ENCODE peak calls at places on chromosomes 1 and 21, in nine cellular contexts. C is right lobe of liver; E is activated CD4-positive, alpha-beta T cell treated with anti-CD3 and anti-CD28 coated beads for 48 hours; K is Calu3; M is dorsolateral prefrontal cortex; B is IMR-90; V is AG04450; U is hepatic stellate cell; P is HAP-1. W is an unnamed sample.

GRCh38 chr1:195981448-195982139 is 626.6 kb downstream of the KCNT2 start:
- DNase-seq in E (no peak), B (peak; percentile 45), V (peak; percentile 11), U (no peak), K (no peak), P (no peak), M (no peak), C (no peak), W (no peak)

GRCh38 chr1:115364044-115364775 is 26.2 kb upstream of the NGF start:
- DNase-seq in E (no peak), K (no peak), V (peak; percentile 48), M (no peak), U (peak; percentile 72), P (no peak), B (peak; percentile 85), C (no peak), W (no peak)

GRCh38 chr21:38984982-38985422 is 179.3 kb downstream of the ETS2 start:
- DNase-seq in V (no peak), P (no peak), B (peak; percentile 86), M (no peak), U (peak; percentile 76), K (no peak), E (no peak), C (no peak), W (no peak)

GRCh38 chr1:10615336-10615735 is 140.6 kb downstream of the PEX14 start:
- DNase-seq in E (no peak), C (no peak), K (no peak), P (no peak), B (no peak), V (no peak), M (no peak), U (no peak), W (no peak)

GRCh38 chr1:204065174-204065985 is 7.5 kb upstream of the SOX13 start:
- DNase-seq in M (peak; percentile 80), E (no peak), V (no peak), K (peak; percentile 56), B (peak; percentile 12), C (peak; percentile 11), P (peak; percentile 89), U (no peak), W (no peak)

GRCh38 chr1:180117764-180118116 is 36.9 kb upstream of the QSOX1 start:
- DNase-seq in V (no peak), M (no peak), B (peak; percentile 85), E (no peak), P (no peak), C (no peak), U (peak; percentile 76), K (no peak), W (peak; percentile 61)

GRCh38 chr1:233721003-233721595 is 107.2 kb downstream of the KCNK1 start:
- DNase-seq in V (no peak), U (no peak), E (no peak), B (no peak), P (no peak), C (peak; percentile 77), M (no peak), K (peak; percentile 26), W (no peak)

GRCh38 chr1:82162526-82163420 is 362.0 kb downstream of the ADGRL2 start:
- DNase-seq in E (no peak), V (no peak), M (no peak), P (peak; percentile 46), B (no peak), U (no peak), K (no peak), C (no peak), W (no peak)

GRCh38 chr1:27111771-27112573 is 43.0 kb downstream of the SLC9A1 start:
- DNase-seq in V (peak; percentile 99), B (peak; percentile 100), U (peak; percentile 98), E (peak; percentile 82), C (peak; percentile 82), P (no peak), M (peak; percentile 39), K (peak; percentile 78), W (peak; percentile 84)

GRCh38 chr21:43353282-43354010 is 73.5 kb downstream of the SIK1 start:
- DNase-seq in K (no peak), U (no peak), M (no peak), E (no peak), P (no peak), C (no peak), V (no peak), B (no peak), W (no peak)

GRCh38 chr1:98126740-98127139 is 205.9 kb upstream of the DPYD start:
- DNase-seq in K (no peak), U (no peak), B (no peak), M (no peak), E (no peak), V (no peak), P (no peak), C (no peak), W (no peak)

GRCh38 chr1:12019858-12020509 is 686 bp downstream of the MIIP start:
- DNase-seq in P (no peak), E (no peak), K (no peak), C (no peak), M (no peak), V (no peak), U (no peak), B (peak; percentile 10), W (peak; percentile 31)

GRCh38 chr1:217372251-217372970 is 258.5 kb downstream of the GPATCH2 start:
- DNase-seq in K (no peak), M (no peak), C (no peak), E (no peak), U (no peak), P (no peak), B (no peak), V (no peak), W (no peak)

GRCh38 chr1:248756151-248756550 is 592 bp upstream of the LYPD8 start:
- DNase-seq in B (no peak), E (no peak), V (no peak), U (no peak), P (no peak), K (no peak), M (no peak), C (no peak), W (no peak)

GRCh38 chr21:35256468-35256988 is 207.4 kb upstream of the RUNX1 start:
- DNase-seq in E (no peak), U (peak; percentile 66), V (peak; percentile 98), C (peak; percentile 66), M (peak; percentile 46), B (peak; percentile 100), K (peak; percentile 82), P (no peak), W (peak; percentile 94)

GRCh38 chr1:3258431-3259003 is 189.5 kb downstream of the PRDM16 start:
- DNase-seq in P (no peak), U (no peak), M (no peak), B (no peak), K (no peak), C (no peak), V (no peak), E (no peak), W (no peak)

GRCh38 chr1:118960026-118960561 is 28.0 kb downstream of the TBX15 start:
- DNase-seq in C (no peak), E (no peak), U (no peak), M (no peak), V (no peak), B (no peak), P (no peak), K (peak; percentile 45), W (peak; percentile 16)

GRCh38 chr1:62229932-62230331 is 35.3 kb downstream of the L1TD1 start:
- DNase-seq in P (no peak), K (no peak), V (no peak), C (no peak), M (no peak), B (no peak), U (no peak), E (no peak), W (no peak)